ENCODE peak calls at places on chromosomes 6 and 20, in seven cellular contexts. One of them, this sample, is unnamed.

GRCh38 chr6:132819405-132820145 is 5.2 kb downstream of the RPS12 start:
- DNase-seq in epithelial cell of prostate: no peak
- DNase-seq in fibroblast of lung: peak; percentile 35
- DNase-seq in iris pigment epithelial cell: peak; percentile 31
- DNase-seq in NCI-H774: no peak
- DNase-seq in B cell: no peak
- DNase-seq in naive thymus-derived CD8-positive, alpha-beta T cell: no peak
- DNase-seq in this sample: no peak

GRCh38 chr20:46583411-46584214 is 33.2 kb upstream of the OCSTAMP start:
- DNase-seq in iris pigment epithelial cell: no peak
- DNase-seq in epithelial cell of prostate: no peak
- DNase-seq in NCI-H774: no peak
- DNase-seq in naive thymus-derived CD8-positive, alpha-beta T cell: no peak
- DNase-seq in fibroblast of lung: no peak
- DNase-seq in B cell: no peak
- DNase-seq in this sample: no peak

GRCh38 chr20:370151-370600 is 10.4 kb upstream of the TRIB3 start:
- DNase-seq in NCI-H774: no peak
- DNase-seq in fibroblast of lung: no peak
- DNase-seq in epithelial cell of prostate: no peak
- DNase-seq in naive thymus-derived CD8-positive, alpha-beta T cell: no peak
- DNase-seq in B cell: no peak
- DNase-seq in iris pigment epithelial cell: no peak
- DNase-seq in this sample: no peak

GRCh38 chr6:75207211-75207984 is 1.5 kb upstream of the COL12A1 start:
- DNase-seq in fibroblast of lung: peak; percentile 62
- DNase-seq in B cell: peak; percentile 41
- DNase-seq in NCI-H774: no peak
- DNase-seq in epithelial cell of prostate: no peak
- DNase-seq in naive thymus-derived CD8-positive, alpha-beta T cell: no peak
- DNase-seq in iris pigment epithelial cell: no peak
- DNase-seq in this sample: peak; percentile 24

GRCh38 chr20:53660947-53661381 is 67.3 kb upstream of the ZNF217 start:
- DNase-seq in NCI-H774: no peak
- DNase-seq in epithelial cell of prostate: no peak
- DNase-seq in iris pigment epithelial cell: no peak
- DNase-seq in fibroblast of lung: peak; percentile 43
- DNase-seq in B cell: no peak
- DNase-seq in naive thymus-derived CD8-positive, alpha-beta T cell: no peak
- DNase-seq in this sample: peak; percentile 28

GRCh38 chr6:56521454-56521853 is 121.2 kb downstream of the DST start:
- DNase-seq in epithelial cell of prostate: no peak
- DNase-seq in NCI-H774: no peak
- DNase-seq in fibroblast of lung: no peak
- DNase-seq in B cell: no peak
- DNase-seq in naive thymus-derived CD8-positive, alpha-beta T cell: no peak
- DNase-seq in iris pigment epithelial cell: peak; percentile 42
- DNase-seq in this sample: no peak

GRCh38 chr6:5081955-5082354 is 3.2 kb upstream of the PPP1R3G start:
- DNase-seq in iris pigment epithelial cell: peak; percentile 9
- DNase-seq in naive thymus-derived CD8-positive, alpha-beta T cell: no peak
- DNase-seq in B cell: no peak
- DNase-seq in NCI-H774: no peak
- DNase-seq in epithelial cell of prostate: no peak
- DNase-seq in fibroblast of lung: no peak
- DNase-seq in this sample: no peak

GRCh38 chr6:107735906-107736635 is 88.0 kb downstream of the SCML4 start:
- DNase-seq in epithelial cell of prostate: no peak
- DNase-seq in naive thymus-derived CD8-positive, alpha-beta T cell: no peak
- DNase-seq in iris pigment epithelial cell: no peak
- DNase-seq in fibroblast of lung: no peak
- DNase-seq in NCI-H774: no peak
- DNase-seq in B cell: peak; percentile 43
- DNase-seq in this sample: no peak

GRCh38 chr20:48656661-48657211 is 171.1 kb downstream of the PREX1 start:
- DNase-seq in naive thymus-derived CD8-positive, alpha-beta T cell: no peak
- DNase-seq in fibroblast of lung: no peak
- DNase-seq in B cell: no peak
- DNase-seq in iris pigment epithelial cell: no peak
- DNase-seq in NCI-H774: no peak
- DNase-seq in epithelial cell of prostate: no peak
- DNase-seq in this sample: no peak

GRCh38 chr6:163950159-163950558 is 535.6 kb downstream of the QKI start:
- DNase-seq in naive thymus-derived CD8-positive, alpha-beta T cell: no peak
- DNase-seq in epithelial cell of prostate: no peak
- DNase-seq in fibroblast of lung: no peak
- DNase-seq in iris pigment epithelial cell: peak; percentile 58
- DNase-seq in B cell: no peak
- DNase-seq in NCI-H774: no peak
- DNase-seq in this sample: no peak

GRCh38 chr20:20827992-20828597 is 115.7 kb upstream of the RALGAPA2 start:
- DNase-seq in naive thymus-derived CD8-positive, alpha-beta T cell: no peak
- DNase-seq in iris pigment epithelial cell: no peak
- DNase-seq in B cell: no peak
- DNase-seq in NCI-H774: peak; percentile 27
- DNase-seq in epithelial cell of prostate: no peak
- DNase-seq in fibroblast of lung: no peak
- DNase-seq in this sample: no peak

GRCh38 chr6:79797105-79797504 is 150.2 kb downstream of the ELOVL4 start:
- DNase-seq in naive thymus-derived CD8-positive, alpha-beta T cell: no peak
- DNase-seq in iris pigment epithelial cell: no peak
- DNase-seq in fibroblast of lung: no peak
- DNase-seq in epithelial cell of prostate: no peak
- DNase-seq in NCI-H774: no peak
- DNase-seq in B cell: no peak
- DNase-seq in this sample: no peak

GRCh38 chr20:44909872-44910689 is at the start of gene PABPC1L:
- DNase-seq in NCI-H774: peak; percentile 78
- DNase-seq in B cell: peak; percentile 89
- DNase-seq in iris pigment epithelial cell: peak; percentile 81
- DNase-seq in fibroblast of lung: peak; percentile 48
- DNase-seq in naive thymus-derived CD8-positive, alpha-beta T cell: peak; percentile 78
- DNase-seq in epithelial cell of prostate: no peak
- DNase-seq in this sample: peak; percentile 71

GRCh38 chr6:152671146-152671545 is 26.6 kb upstream of the MYCT1 start:
- DNase-seq in NCI-H774: no peak
- DNase-seq in iris pigment epithelial cell: peak; percentile 71
- DNase-seq in epithelial cell of prostate: no peak
- DNase-seq in B cell: no peak
- DNase-seq in fibroblast of lung: no peak
- DNase-seq in naive thymus-derived CD8-positive, alpha-beta T cell: no peak
- DNase-seq in this sample: no peak

GRCh38 chr6:113842165-113842564 is 15.0 kb upstream of the MARCKS start:
- DNase-seq in NCI-H774: no peak
- DNase-seq in B cell: no peak
- DNase-seq in fibroblast of lung: peak; percentile 19
- DNase-seq in iris pigment epithelial cell: peak; percentile 39
- DNase-seq in naive thymus-derived CD8-positive, alpha-beta T cell: no peak
- DNase-seq in epithelial cell of prostate: no peak
- DNase-seq in this sample: no peak